ENCODE peak calls at places on chromosomes 5 and 9, in six cellular contexts. H, G, J, Y, R and P are unnamed samples.

GRCh38 chr9:38042626-38043359 is 26.2 kb downstream of the SHB start:
- DNase-seq in J (no peak), H (no peak), G (no peak), R (no peak), Y (no peak), P (no peak)

GRCh38 chr5:36878421-36879088 is 2.0 kb downstream of the NIPBL start:
- DNase-seq in J (no peak), H (no peak), Y (no peak), R (peak), G (no peak), P (peak)

GRCh38 chr5:55668356-55668755 is 43.8 kb downstream of the SLC38A9 start:
- DNase-seq in G (no peak), Y (no peak), H (no peak), J (no peak), R (peak), P (peak)

GRCh38 chr5:18455521-18455920 is 821.3 kb downstream of the TAF11L14 start:
- DNase-seq in G (no peak), R (no peak), H (no peak), J (no peak), Y (no peak), P (no peak)

GRCh38 chr9:14806941-14807340 is 84.4 kb upstream of the CER1 start:
- DNase-seq in G (no peak), H (no peak), J (no peak), Y (no peak), R (peak), P (peak)

GRCh38 chr5:168274416-168274815 is 17.0 kb upstream of the WWC1 start:
- DNase-seq in H (no peak), J (no peak), R (peak), G (no peak), Y (no peak), P (no peak)

GRCh38 chr5:35877655-35878054 is 21.0 kb downstream of the IL7R start:
- DNase-seq in Y (no peak), R (no peak), G (no peak), J (no peak), H (no peak), P (peak)

GRCh38 chr5:71482132-71482531 is 26.7 kb downstream of the BDP1 start:
- DNase-seq in H (no peak), Y (no peak), G (no peak), J (peak), R (peak), P (peak)

GRCh38 chr9:127361561-127361960 is 35.4 kb upstream of the SLC2A8 start:
- DNase-seq in Y (no peak), R (no peak), G (no peak), H (no peak), J (no peak), P (no peak)

GRCh38 chr5:159785639-159786038 is 130.6 kb upstream of the ADRA1B start:
- DNase-seq in H (no peak), R (peak), G (no peak), Y (peak), J (no peak), P (no peak)

GRCh38 chr5:180463216-180463900 is 30.8 kb upstream of the CNOT6 start:
- DNase-seq in G (no peak), Y (no peak), H (no peak), J (no peak), R (no peak), P (no peak)

GRCh38 chr9:135480942-135481315 is 1.3 kb downstream of the PPP1R26 start:
- DNase-seq in R (no peak), Y (no peak), J (no peak), G (no peak), H (no peak), P (no peak)

GRCh38 chr5:179006564-179006963 is 11.4 kb upstream of the GRM6 start:
- DNase-seq in H (no peak), Y (no peak), J (no peak), R (no peak), G (no peak), P (no peak)

GRCh38 chr9:111474385-111474784 is 9.8 kb downstream of the ECPAS start:
- DNase-seq in Y (no peak), R (no peak), J (no peak), G (no peak), H (no peak), P (no peak)

GRCh38 chr9:36064448-36065037 is 27.8 kb downstream of the RECK start:
- DNase-seq in Y (no peak), G (no peak), R (peak), J (no peak), H (no peak), P (peak)

GRCh38 chr5:60382761-60383160 is 317.2 kb downstream of the DEPDC1B start:
- DNase-seq in R (peak), H (no peak), G (no peak), Y (no peak), J (no peak), P (peak)

GRCh38 chr5:143361438-143361837 is 42.0 kb downstream of the NR3C1 start:
- DNase-seq in J (no peak), H (no peak), Y (no peak), R (no peak), G (no peak), P (no peak)

GRCh38 chr9:27094640-27095039 is 14.4 kb upstream of the TEK start:
- DNase-seq in Y (no peak), J (no peak), R (peak), G (no peak), H (no peak), P (peak)

GRCh38 chr5:77643654-77644404 is 5.3 kb upstream of the OTP start:
- DNase-seq in H (no peak), G (no peak), J (no peak), Y (no peak), R (no peak), P (no peak)

GRCh38 chr9:89911721-89912604 is 307.2 kb downstream of the GADD45G start:
- DNase-seq in Y (peak), J (no peak), R (no peak), G (no peak), H (no peak), P (peak)

GRCh38 chr9:137042751-137043727 is 2.9 kb downstream of the NPDC1 start:
- DNase-seq in G (peak), J (no peak), Y (no peak), H (no peak), R (peak), P (no peak)

GRCh38 chr9:113955076-113955752 is 79.1 kb downstream of the ZNF618 start:
- DNase-seq in G (no peak), R (peak), Y (no peak), J (peak), H (no peak), P (peak)

GRCh38 chr9:120383999-120384924 is 195.7 kb downstream of the CDK5RAP2 start:
- DNase-seq in Y (no peak), J (no peak), H (no peak), R (peak), G (no peak), P (peak)

GRCh38 chr9:89491688-89492087 is 6.2 kb downstream of the SEMA4D start:
- DNase-seq in G (no peak), R (no peak), Y (no peak), J (no peak), H (no peak), P (no peak)

GRCh38 chr9:70486127-70486526 is 71.7 kb upstream of the KLF9 start:
- DNase-seq in Y (no peak), R (no peak), J (no peak), H (no peak), G (peak), P (no peak)

GRCh38 chr5:148443998-148444397 is 60.2 kb downstream of the FBXO38 start:
- DNase-seq in J (peak), H (no peak), Y (peak), R (peak), G (no peak), P (peak)

GRCh38 chr9:112861638-112862555 is 28.8 kb downstream of the SLC46A2 start:
- DNase-seq in J (peak), G (peak), Y (peak), H (no peak), R (peak), P (no peak)

GRCh38 chr5:143922718-143923117 is 110.8 kb downstream of the HMHB1 start:
- DNase-seq in Y (no peak), J (no peak), H (no peak), G (no peak), R (peak), P (peak)

GRCh38 chr9:129138476-129139232 is 27.4 kb downstream of the PTPA start:
- DNase-seq in J (peak), Y (peak), G (peak), R (peak), H (no peak), P (no peak)

GRCh38 chr9:137478613-137479314 is 19.6 kb upstream of the NSMF start:
- DNase-seq in G (no peak), Y (no peak), R (no peak), H (no peak), J (no peak), P (no peak)

GRCh38 chr5:42617411-42617810 is 139.2 kb upstream of the CCDC152 start:
- DNase-seq in G (no peak), H (no peak), Y (no peak), J (no peak), R (no peak), P (no peak)

GRCh38 chr5:91061946-91062586 is 321.1 kb downstream of the ARRDC3 start:
- DNase-seq in H (no peak), J (no peak), Y (no peak), R (no peak), G (no peak), P (no peak)
- TF ChIP-seq CTCF in H (no peak), J (no peak), Y (no peak), R (no peak), G (no peak), P (no peak)

GRCh38 chr5:119268387-119269060 is 87.3 kb upstream of the TNFAIP8 start:
- DNase-seq in R (peak), J (peak), Y (peak), H (peak), G (peak), P (peak)
- TF ChIP-seq CTCF in R (no peak), J (no peak), Y (no peak), H (no peak), G (no peak), P (no peak)

GRCh38 chr5:177507165-177507564 is 2.5 kb downstream of the DOK3 start:
- DNase-seq in J (no peak), Y (no peak), G (no peak), H (no peak), R (no peak), P (no peak)
- TF ChIP-seq CTCF in J (no peak), Y (no peak), G (no peak), H (no peak), R (peak), P (peak)

GRCh38 chr5:153783278-153783677 is 255.4 kb downstream of the FAM114A2 start:
- DNase-seq in Y (no peak), J (no peak), H (no peak), G (no peak), R (no peak), P (no peak)

GRCh38 chr5:153784277-153784676 is 254.4 kb downstream of the FAM114A2 start:
- DNase-seq in R (no peak), G (no peak), J (no peak), H (no peak), Y (no peak), P (no peak)

GRCh38 chr5:153780876-153781275 is 257.8 kb downstream of the FAM114A2 start:
- DNase-seq in R (no peak), Y (no peak), J (no peak), H (no peak), G (no peak), P (no peak)

GRCh38 chr5:153781325-153781724 is 257.4 kb downstream of the FAM114A2 start:
- DNase-seq in G (no peak), R (no peak), J (no peak), H (no peak), Y (no peak), P (no peak)

GRCh38 chr5:153782589-153783238 is 256.0 kb downstream of the FAM114A2 start:
- DNase-seq in H (no peak), Y (no peak), G (no peak), J (no peak), R (no peak), P (peak)
- TF ChIP-seq CTCF in H (no peak), Y (no peak), G (no peak), J (no peak), R (no peak), P (peak)

GRCh38 chr9:110114888-110115259 is 93.1 kb downstream of the C9orf152 start:
- DNase-seq in G (no peak), J (no peak), Y (no peak), H (no peak), R (peak), P (peak)
- TF ChIP-seq CTCF in G (no peak), J (no peak), Y (no peak), H (no peak), R (peak), P (no peak)

DNA sequence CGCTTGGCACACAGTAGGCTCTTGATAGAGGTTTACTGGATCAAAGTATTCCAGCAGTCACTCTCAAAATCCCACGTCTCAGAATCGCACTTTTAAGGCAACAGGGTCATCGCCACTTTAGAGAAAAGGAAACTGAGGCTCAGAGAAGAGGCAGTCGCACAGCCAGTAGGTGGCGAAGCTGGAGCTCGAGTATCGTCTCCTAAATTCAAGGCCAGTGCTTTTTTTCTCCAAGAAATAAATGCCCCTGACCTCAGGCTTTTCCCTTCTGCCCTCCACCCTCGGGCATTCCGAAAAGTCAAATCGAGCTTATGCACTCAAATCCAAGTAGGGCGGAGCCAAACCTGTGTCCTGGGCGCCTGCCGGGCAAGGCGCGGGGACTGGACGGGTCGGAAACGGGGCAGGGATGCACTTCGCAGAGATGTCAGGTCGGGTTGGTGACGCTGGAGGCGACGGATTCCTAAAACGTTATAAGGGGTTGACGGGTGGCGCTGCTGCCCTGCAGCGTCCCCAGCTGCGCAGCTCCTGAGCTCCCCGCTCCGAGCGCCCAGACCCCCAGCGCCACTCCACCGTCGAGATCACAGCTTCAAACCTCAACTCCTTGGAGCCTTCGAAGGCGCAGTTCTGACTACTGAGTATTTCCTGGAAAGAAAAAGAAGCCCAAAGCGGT is 4.7 kb upstream of the FOXB2 start:
- DNase-seq in Y (no peak), R (no peak), J (no peak), H (no peak), G (no peak), P (no peak)
- TF ChIP-seq CTCF in Y (no peak), R (peak), J (no peak), H (no peak), G (no peak), P (peak)

DNA sequence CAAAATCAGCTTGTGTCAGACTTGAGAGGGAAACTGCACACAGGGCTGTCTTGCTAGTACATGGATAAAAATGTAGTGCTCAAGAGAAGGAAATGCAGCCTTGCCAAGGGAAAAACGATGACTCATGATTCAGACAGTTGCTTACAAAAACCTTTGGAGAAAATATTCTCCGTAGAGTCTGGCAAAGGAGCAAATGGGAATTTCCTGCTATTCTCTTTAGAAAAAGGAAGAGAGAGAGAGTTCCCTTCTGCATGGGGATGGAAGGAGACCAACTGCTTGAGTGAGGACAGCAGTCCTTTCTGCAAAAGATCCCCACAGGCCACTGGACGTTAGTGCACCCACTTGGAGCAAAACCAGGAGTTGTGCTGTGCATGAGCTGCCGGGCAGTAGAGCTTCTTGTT is 7.6 kb downstream of the IFNB1 start:
- DNase-seq in G (peak), H (no peak), R (peak), Y (peak), J (peak), P (peak)
- TF ChIP-seq CTCF in G (peak), H (no peak), R (peak), Y (no peak), J (peak), P (peak)